ENCODE peak calls at places on chromosomes 5 and 9, in four cellular contexts. D is tibial nerve, X is neuronal stem cell, O is IMR-90. Y is an unnamed sample.
A peak's percentile ranks its signal among the peaks of the same experiment; 100 is the strongest.

GRCh38 chr9:6897207-6897822 is 139.5 kb downstream of the KDM4C start:
- DNase-seq in D (no peak), X (no peak), O (no peak), Y (no peak)

GRCh38 chr5:152634596-152634995 is 229.5 kb upstream of the NMUR2 start:
- DNase-seq in D (no peak), X (peak; percentile 55), O (no peak), Y (no peak)

GRCh38 chr5:17359451-17359965 is 138.5 kb upstream of the TAF11L2 start:
- DNase-seq in D (no peak), X (no peak), O (peak; percentile 33), Y (no peak)

GRCh38 chr9:134492281-134492691 is 149.3 kb upstream of the COL5A1 start:
- DNase-seq in D (peak; percentile 17), X (no peak), O (peak; percentile 91), Y (no peak)

GRCh38 chr9:83937861-83938455 is 16.7 kb upstream of the KIF27 start:
- DNase-seq in D (no peak), X (peak; percentile 63), O (peak; percentile 62), Y (no peak)

GRCh38 chr9:18768951-18769622 is 263.9 kb downstream of the SAXO1 start:
- DNase-seq in D (no peak), X (no peak), O (no peak), Y (no peak)

GRCh38 chr9:5566054-5566618 is 55.8 kb downstream of the PDCD1LG2 start:
- DNase-seq in D (no peak), X (no peak), O (no peak), Y (no peak)

GRCh38 chr5:68565427-68565826 is 349.9 kb downstream of the PIK3R1 start:
- DNase-seq in D (no peak), X (no peak), O (no peak), Y (no peak)

GRCh38 chr9:137531099-137531765 is 19.0 kb downstream of the PNPLA7 start:
- DNase-seq in D (no peak), X (no peak), O (peak; percentile 34), Y (no peak)

GRCh38 chr5:179700401-179700918 is 1.7 kb downstream of the CANX start:
- DNase-seq in D (no peak), X (no peak), O (peak; percentile 14), Y (no peak)

GRCh38 chr5:36596247-36596646 is 10.2 kb upstream of the SLC1A3 start:
- DNase-seq in D (no peak), X (no peak), O (no peak), Y (no peak)

GRCh38 chr9:124346347-124347163 is 68.7 kb downstream of the PSMB7 start:
- DNase-seq in D (no peak), X (no peak), O (no peak), Y (no peak)

GRCh38 chr9:120922404-120923173 is 4.0 kb downstream of the TRAF1 start:
- DNase-seq in D (no peak), X (no peak), O (no peak), Y (no peak)
- H3K27ac ChIP-seq in D (peak overlapping the region; percentile 93), X (no peak overlapping the region), O (no peak overlapping the region), Y (peak overlapping the region; percentile 84)

DNA sequence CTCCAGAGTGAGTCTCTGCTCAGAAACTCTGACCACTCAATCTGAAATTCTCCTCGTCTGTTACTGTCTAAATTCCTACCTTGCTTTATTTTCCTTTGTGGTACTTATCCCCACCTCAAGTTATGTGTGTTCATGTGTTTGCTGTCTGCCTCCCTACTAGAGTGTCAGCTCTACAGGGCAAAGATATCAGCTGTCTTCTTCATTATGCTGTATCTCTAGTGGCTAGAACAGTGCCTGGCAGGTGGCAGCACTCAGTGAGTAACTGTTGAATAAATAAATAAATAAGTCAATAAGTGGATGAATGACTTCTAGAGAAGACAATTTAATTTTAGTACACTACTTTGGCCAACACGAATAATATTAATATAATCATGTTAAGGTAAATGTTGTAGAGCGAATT is 92.3 kb downstream of the BOD1 start:
- DNase-seq in D (no peak), X (no peak), O (no peak), Y (no peak)
- H3K4me1 ChIP-seq in D (no peaks in the 10 kb centered on the region), X (no peaks in the 10 kb centered on the region), O (no peaks in the 10 kb centered on the region), Y (no peaks in the 10 kb centered on the region)

GRCh38 chr5:122844136-122844915 is 1.1 kb upstream of the SNX24 start:
- DNase-seq in D (no peak), X (no peak), O (no peak), Y (no peak)
- H3K27ac ChIP-seq in D (peak overlapping the region; percentile 96), X (no peak overlapping the region), O (peak overlapping the region; percentile 77), Y (peak overlapping the region; percentile 76)

GRCh38 chr5:28917631-28918030 is 1879.2 kb upstream of the CDH9 start:
- DNase-seq in D (no peak), X (no peak), O (no peak), Y (no peak)
- H3K4me1 ChIP-seq in D (no peaks in the 10 kb centered on the region), X (no peaks in the 10 kb centered on the region), O (no peaks in the 10 kb centered on the region), Y (no peaks in the 10 kb centered on the region)

GRCh38 chr5:35513612-35514011 is 104.1 kb upstream of the SPEF2 start:
- DNase-seq in D (no peak), X (no peak), O (no peak), Y (no peak)
- H3K27ac ChIP-seq in D (no peak overlapping the region), X (no peak overlapping the region), O (no peak overlapping the region), Y (no peak overlapping the region)

DNA sequence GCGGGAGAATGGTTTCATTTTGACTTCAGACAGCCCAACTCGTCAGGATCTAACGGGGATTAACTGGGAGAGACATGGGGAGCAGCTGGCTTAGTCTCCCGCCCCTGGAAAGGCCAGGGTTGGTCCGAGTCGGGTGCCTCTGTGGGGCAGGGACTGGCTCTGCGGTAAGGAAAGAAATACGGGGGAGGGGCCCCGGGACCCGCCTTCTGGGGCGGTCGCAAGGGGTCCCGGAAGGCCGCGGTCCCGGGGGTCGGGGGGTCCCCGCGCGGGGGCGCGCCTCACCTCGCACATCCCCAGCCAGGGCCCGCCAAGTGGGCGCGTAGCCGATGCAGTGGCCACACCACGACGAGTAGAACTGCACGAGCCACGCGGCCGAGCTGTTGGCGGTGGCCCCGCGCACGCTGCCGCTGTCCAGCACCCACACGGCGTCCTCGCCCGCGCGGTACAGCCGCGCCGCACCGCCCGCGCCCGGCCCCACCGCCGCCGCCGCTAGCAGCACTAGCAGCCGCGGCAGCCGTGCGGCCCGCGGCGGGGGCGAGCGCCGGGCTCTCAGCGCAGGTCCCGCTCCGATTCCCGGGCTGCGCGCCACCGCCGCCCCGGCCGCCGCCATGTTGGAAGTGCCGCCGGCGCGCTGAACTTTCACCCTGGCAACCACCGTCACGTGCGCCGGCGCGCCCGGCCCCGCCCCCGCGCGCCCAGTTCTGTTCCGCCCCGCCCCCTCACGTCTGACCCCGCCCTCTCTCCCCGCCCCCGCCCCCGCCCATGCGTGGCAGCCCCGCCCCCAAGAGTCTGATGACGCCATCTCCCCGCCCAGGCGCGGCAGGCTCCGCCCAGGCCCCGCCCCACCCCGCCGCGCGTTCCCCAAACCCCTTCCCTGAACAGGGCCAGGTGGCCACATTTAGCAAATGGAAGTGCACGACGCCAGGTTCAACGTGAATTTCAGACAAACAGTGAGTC is at the start of gene QSOX2:
- DNase-seq in D (peak; percentile 72), X (peak; percentile 81), O (peak; percentile 76), Y (peak; percentile 76)
- H3K4me1 ChIP-seq in D (peaks cover 29% of the 10 kb centered on the region), X (peaks cover 8% of the 10 kb centered on the region), O (peaks cover 3% of the 10 kb centered on the region), Y (peaks cover 28% of the 10 kb centered on the region)

GRCh38 chr5:56301041-56301440 is 67.9 kb upstream of the ANKRD55 start:
- DNase-seq in D (no peak), X (no peak), O (no peak), Y (no peak)
- H3K27ac ChIP-seq in D (no peak overlapping the region), X (no peak overlapping the region), O (no peak overlapping the region), Y (no peak overlapping the region)

GRCh38 chr5:150255659-150256415 is 33.7 kb downstream of the CAMK2A start:
- DNase-seq in D (no peak), X (peak; percentile 52), O (peak; percentile 38), Y (no peak)
- H3K4me1 ChIP-seq in D (peaks cover 21% of the 10 kb centered on the region), X (peaks cover 25% of the 10 kb centered on the region), O (peaks cover 3% of the 10 kb centered on the region), Y (no peaks in the 10 kb centered on the region)

Y was measured in CD8-positive, alpha-beta memory T cell.